ENCODE peak calls at places on chromosome X, in five cellular contexts. S is NCI-H1436 treated with DMSO at 0.1 percent for 48 hours; T is Calu3; V is uterus; C is stimulated activated CD8-positive, alpha-beta memory T cell treated with anti-CD3 and anti-CD28 coated beads, Interleukin-7, amount 100 ng/mL, for 1 hour. Y is an unnamed sample.

GRCh38 chrX:18875256-18875878 is 108.5 kb downstream of the PHKA2 start:
- DNase-seq in V (no peak), T (no peak), C (no peak), S (no peak), Y (no peak)

GRCh38 chrX:37580080-37580479 is 8.6 kb downstream of the LANCL3 start:
- DNase-seq in V (no peak), S (no peak), C (no peak), T (no peak), Y (no peak)

GRCh38 chrX:10157032-10157341 is 212 bp downstream of the CLCN4 start:
- DNase-seq in C (no peak), T (no peak), S (no peak), V (no peak), Y (no peak)

GRCh38 chrX:108341947-108342346 is 96.3 kb downstream of the COL4A6 start:
- DNase-seq in C (no peak), S (no peak), V (no peak), T (no peak), Y (no peak)

GRCh38 chrX:122880952-122881351 is 303.1 kb upstream of the GRIA3 start:
- DNase-seq in T (no peak), V (no peak), C (no peak), S (no peak), Y (no peak)

GRCh38 chrX:21374994-21375794 is 976 bp downstream of the CNKSR2 start:
- DNase-seq in V (no peak), C (no peak), S (no peak), T (no peak), Y (no peak)

GRCh38 chrX:69312141-69312670 is 147.0 kb upstream of the PJA1 start:
- DNase-seq in V (no peak), C (no peak), S (no peak), T (no peak), Y (no peak)

GRCh38 chrX:124506031-124506430 is 159.7 kb downstream of the SH2D1A start:
- DNase-seq in C (no peak), T (no peak), V (no peak), S (no peak), Y (no peak)

GRCh38 chrX:103356023-103356798 is at the start of gene TCEAL9:
- DNase-seq in T (peak), S (peak), C (no peak), V (peak), Y (peak)

GRCh38 chrX:103517246-103517645 is 2.0 kb downstream of the RAB40A start:
- DNase-seq in S (no peak), C (no peak), V (no peak), T (no peak), Y (no peak)

GRCh38 chrX:146967296-146967695 is 152.8 kb upstream of the CXorf51A start:
- DNase-seq in S (no peak), T (no peak), C (no peak), V (no peak), Y (no peak)

GRCh38 chrX:24696241-24696640 is 2.5 kb downstream of the POLA1 start:
- DNase-seq in V (no peak), C (no peak), S (no peak), T (no peak), Y (no peak)

GRCh38 chrX:115311666-115312065 is 22.2 kb downstream of the LUZP4 start:
- DNase-seq in C (no peak), S (no peak), V (no peak), T (no peak), Y (no peak)

GRCh38 chrX:7286461-7286860 is 138.5 kb upstream of the PUDP start:
- DNase-seq in S (no peak), C (no peak), V (no peak), T (no peak), Y (no peak)